ENCODE peak calls at places on chromosomes 5 and 9, in six cellular contexts. X is NB4, C is fibroblast of mammary gland, F is GM13977, M is mucosa of descending colon, W is CD14-positive monocyte. R is an unnamed sample.

GRCh38 chr9:16871358-16872151 is 1.1 kb upstream of the BNC2 start:
- DNase-seq in W (peak; percentile 61), M (peak; percentile 38), F (peak; percentile 33), X (peak; percentile 93), C (peak; percentile 91), R (peak; percentile 61)

GRCh38 chr9:83472764-83473163 is 65.4 kb downstream of the FRMD3 start:
- DNase-seq in F (no peak), C (no peak), W (peak; percentile 69), M (no peak), X (peak; percentile 11), R (no peak)

GRCh38 chr5:107796797-107797196 is 126.1 kb upstream of the EFNA5 start:
- DNase-seq in X (no peak), W (no peak), C (no peak), F (no peak), M (no peak), R (no peak)

GRCh38 chr9:33690156-33690908 is 105.0 kb upstream of the PRSS3 start:
- DNase-seq in F (no peak), W (no peak), X (peak; percentile 31), M (no peak), C (no peak), R (no peak)

GRCh38 chr9:83503881-83504280 is 34.3 kb downstream of the FRMD3 start:
- DNase-seq in C (no peak), F (no peak), W (no peak), M (no peak), X (no peak), R (no peak)

GRCh38 chr5:158911693-158912363 is 187.9 kb downstream of the EBF1 start:
- DNase-seq in W (no peak), X (no peak), F (no peak), C (peak; percentile 25), M (no peak), R (no peak)

GRCh38 chr5:137488516-137488915 is 10.6 kb downstream of the SPOCK1 start:
- DNase-seq in F (no peak), M (no peak), C (no peak), W (no peak), X (no peak), R (no peak)

GRCh38 chr5:172114875-172115422 is 73.1 kb downstream of the STK10 start:
- DNase-seq in X (peak; percentile 100), W (peak; percentile 91), C (no peak), M (peak; percentile 46), F (peak; percentile 88), R (no peak)

GRCh38 chr5:368162-369084 is 46.9 kb downstream of the AHRR start:
- DNase-seq in C (peak; percentile 72), W (no peak), F (peak; percentile 80), M (peak; percentile 30), X (peak; percentile 88), R (peak; percentile 68)

GRCh38 chr5:112757468-112758208 is 20.0 kb downstream of the APC start:
- DNase-seq in W (no peak), C (peak; percentile 74), X (peak; percentile 64), F (peak; percentile 30), M (peak; percentile 23), R (peak; percentile 32)

GRCh38 chr5:103101079-103101732 is 18.7 kb downstream of the GIN1 start:
- DNase-seq in F (no peak), M (no peak), C (no peak), W (no peak), X (no peak), R (no peak)

GRCh38 chr9:128276574-128277270 is 646 bp downstream of the SWI5 start:
- DNase-seq in F (no peak), X (no peak), C (peak; percentile 49), M (peak; percentile 31), W (no peak), R (no peak)

GRCh38 chr5:158679221-158679641 is 420.5 kb downstream of the EBF1 start:
- DNase-seq in C (no peak), X (no peak), W (no peak), M (no peak), F (peak; percentile 29), R (no peak)

GRCh38 chr5:128534729-128535128 is 3.3 kb downstream of the FBN2 start:
- DNase-seq in X (no peak), C (peak; percentile 35), F (no peak), W (no peak), M (no peak), R (no peak)

GRCh38 chr5:58548104-58548503 is 34.8 kb upstream of the RAB3C start:
- DNase-seq in F (no peak), X (no peak), W (no peak), M (no peak), C (no peak), R (no peak)

GRCh38 chr5:140764177-140765020 is 21.5 kb upstream of the PCDHA1 start:
- DNase-seq in X (no peak), C (no peak), W (no peak), F (no peak), M (no peak), R (no peak)

GRCh38 chr5:141192110-141192725 is at the start of gene PCDHB10:
- DNase-seq in W (no peak), C (peak; percentile 8), M (peak; percentile 14), F (peak; percentile 43), X (peak; percentile 61), R (no peak)

GRCh38 chr9:31166516-31166915 is 1217.9 kb upstream of the ACO1 start:
- DNase-seq in C (no peak), W (no peak), M (no peak), X (no peak), F (no peak), R (no peak)

GRCh38 chr5:102583663-102584062 is 84.9 kb upstream of the SLCO6A1 start:
- DNase-seq in W (no peak), F (no peak), X (peak; percentile 8), M (no peak), C (peak; percentile 42), R (peak; percentile 4)

GRCh38 chr5:161966544-161966943 is 101.0 kb upstream of the GABRG2 start:
- DNase-seq in W (no peak), F (no peak), M (no peak), C (peak; percentile 1), X (peak; percentile 19), R (no peak)

GRCh38 chr9:78386746-78387145 is 89.8 kb downstream of the PSAT1 start:
- DNase-seq in W (no peak), M (no peak), X (no peak), F (no peak), C (no peak), R (no peak)

GRCh38 chr5:9516591-9516990 is 29.3 kb downstream of the SEMA5A start:
- DNase-seq in M (peak; percentile 23), W (no peak), X (peak; percentile 4), F (no peak), C (no peak), R (no peak)

GRCh38 chr5:93570294-93571110 is 10.5 kb downstream of the NR2F1-AS1 start:
- DNase-seq in M (no peak), X (peak; percentile 81), C (no peak), F (peak; percentile 38), W (peak; percentile 49), R (no peak)
- TF ChIP-seq CTCF in M (no peak), X (no peak), C (no peak), F (no peak), W (no peak), R (no peak)

DNA sequence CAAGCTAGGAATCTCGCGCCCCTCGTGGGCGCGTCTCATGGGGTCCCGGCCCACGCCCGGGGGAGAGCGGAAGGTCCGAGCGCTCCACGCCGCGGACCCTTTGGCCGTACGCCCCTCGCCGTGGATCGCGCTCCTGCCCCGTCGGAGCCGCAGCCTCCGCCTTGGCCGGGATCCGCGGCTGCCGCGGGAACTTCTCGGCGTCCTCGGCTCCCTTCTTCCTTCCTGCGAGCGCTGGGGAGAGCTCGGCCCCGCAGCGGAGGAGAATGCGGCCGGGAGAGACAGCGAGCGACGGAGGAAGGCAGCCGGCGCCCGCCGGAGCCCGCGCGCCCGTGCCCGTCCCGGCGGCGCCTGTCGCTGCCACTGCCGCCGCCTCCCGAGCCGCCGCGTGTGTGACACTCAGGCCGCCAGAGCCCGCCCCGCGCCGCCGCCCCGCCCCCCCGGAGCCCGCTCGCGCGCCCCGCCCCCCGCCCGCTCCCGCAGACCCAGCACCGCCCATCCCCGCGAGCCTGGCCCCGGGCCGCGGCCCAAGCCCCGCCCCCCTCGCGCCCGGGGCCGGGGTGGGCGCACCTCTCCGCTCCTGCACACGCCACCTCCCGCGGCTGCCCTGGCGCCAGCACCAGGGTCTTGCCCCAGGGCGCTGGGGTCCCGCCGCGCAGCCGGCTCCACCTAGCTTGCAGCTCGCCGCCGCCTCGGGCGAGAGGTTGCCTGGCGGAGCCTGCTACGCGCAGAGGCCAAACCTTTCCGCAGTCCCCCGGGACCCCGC is at the start of gene SHB:
- DNase-seq in C (no peak), W (peak; percentile 74), M (peak; percentile 89), F (peak; percentile 97), X (peak; percentile 68), R (no peak)
- TF ChIP-seq CTCF in C (no peak), W (peak; percentile 38), M (no peak), F (no peak), X (no peak), R (no peak)

GRCh38 chr5:72243706-72244105 is 76.3 kb downstream of the MRPS27 start:
- DNase-seq in C (no peak), F (no peak), W (no peak), M (no peak), X (peak; percentile 8), R (no peak)

GRCh38 chr5:72246239-72246580 is 73.8 kb downstream of the MRPS27 start:
- DNase-seq in C (peak; percentile 20), F (peak; percentile 8), W (no peak), M (no peak), X (peak; percentile 16), R (no peak)

GRCh38 chr5:72245517-72246238 is 74.4 kb downstream of the MRPS27 start:
- DNase-seq in X (no peak), F (no peak), M (no peak), C (no peak), W (no peak), R (no peak)

GRCh38 chr5:72242796-72243475 is 77.1 kb downstream of the MRPS27 start:
- DNase-seq in M (no peak), W (no peak), F (no peak), X (no peak), C (no peak), R (no peak)

DNA sequence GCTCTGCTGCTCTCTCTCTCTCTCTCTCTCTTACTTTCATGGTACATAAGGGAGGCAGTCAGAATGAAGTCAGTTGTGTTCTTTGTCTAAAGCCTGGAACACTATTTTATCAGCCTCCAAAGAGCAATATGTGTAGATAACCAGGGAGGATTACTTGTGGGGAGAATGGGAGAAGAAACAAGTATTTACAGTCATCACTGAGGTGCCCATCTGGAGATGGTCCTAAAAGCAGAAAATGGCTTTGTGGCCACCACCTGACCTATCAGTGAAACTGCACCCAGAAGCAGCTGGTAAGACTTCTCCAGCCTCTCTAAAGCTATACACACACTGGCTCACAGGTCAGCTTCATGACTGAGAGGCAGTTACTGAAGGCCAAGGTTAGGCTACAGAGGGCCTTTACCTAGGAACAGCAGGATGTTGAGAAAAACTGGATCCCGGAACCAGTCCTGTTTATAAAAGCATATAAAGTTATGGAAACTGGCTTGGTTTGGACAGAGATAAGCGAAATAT is 75.1 kb downstream of the MRPS27 start:
- DNase-seq in W (no peak), X (peak; percentile 64), F (peak; percentile 22), M (peak; percentile 6), C (peak; percentile 71), R (no peak)
- TF ChIP-seq CTCF in W (no peak), X (peak; percentile 32), F (peak; percentile 52), M (no peak), C (peak; percentile 53), R (peak; percentile 52)

DNA sequence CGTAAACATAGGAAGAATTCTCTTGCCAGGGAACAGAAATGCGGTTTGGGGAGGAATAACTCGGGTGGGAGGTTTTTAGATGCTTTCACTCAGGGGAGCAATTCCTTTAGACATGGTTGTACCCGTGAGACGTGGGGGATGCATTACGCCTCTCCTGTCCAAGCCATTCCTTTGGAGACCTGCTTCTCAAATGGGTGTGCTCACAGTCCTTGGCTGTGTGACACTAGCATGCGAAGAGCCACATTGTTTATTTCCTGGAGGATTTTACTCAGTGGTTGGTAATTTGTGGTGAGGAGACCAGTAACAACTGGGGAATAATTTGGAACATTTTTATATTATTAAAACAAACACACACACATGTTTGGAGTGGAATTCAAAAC is 18.5 kb downstream of the COL15A1 start:
- DNase-seq in M (no peak), C (peak; percentile 80), F (no peak), W (no peak), X (no peak), R (peak; percentile 96)
- TF ChIP-seq CTCF in M (no peak), C (no peak), F (no peak), W (no peak), X (no peak), R (no peak)

R was measured in AG09319.